ENCODE peak calls at places on chromosomes 5 and 9, in seven cellular contexts. B, W, L, Q, Z, I and R are unnamed samples. For H3K9me3, the result is how much of the 10 kb centered on the place peaks cover.

GRCh38 chr5:94782376-94782775 is 163.9 kb downstream of the SLF1 start:
- DNase-seq in B (no peak), W (no peak), L (no peak), Q (no peak), Z (no peak), I (no peak), R (no peak)

GRCh38 chr9:93082841-93083411 is 13.1 kb upstream of the CARD19 start:
- DNase-seq in B (no peak), W (no peak), L (peak), Q (no peak), Z (no peak), I (no peak), R (no peak)

GRCh38 chr9:137892424-137893191 is 15.0 kb downstream of the CACNA1B start:
- DNase-seq in B (no peak), W (no peak), L (peak), Q (no peak), Z (no peak), I (no peak), R (no peak)

GRCh38 chr9:112784020-112784788 is 33.6 kb downstream of the SNX30 start:
- DNase-seq in B (no peak), W (peak), L (no peak), Q (no peak), Z (no peak), I (peak), R (peak)

GRCh38 chr5:146344155-146345118 is 5.8 kb downstream of the POU4F3 start:
- DNase-seq in B (no peak), W (no peak), L (no peak), Q (peak), Z (no peak), I (no peak), R (no peak)

GRCh38 chr5:143976055-143976454 is 164.1 kb downstream of the HMHB1 start:
- DNase-seq in B (no peak), W (no peak), L (no peak), Q (peak), Z (no peak), I (peak), R (no peak)

GRCh38 chr9:128078504-128079434 is 10.7 kb downstream of the SLC25A25 start:
- DNase-seq in B (no peak), W (peak), L (no peak), Q (peak), Z (no peak), I (peak), R (no peak)

GRCh38 chr5:95591490-95591901 is 28.4 kb upstream of the GPR150 start:
- DNase-seq in B (no peak), W (peak), L (no peak), Q (peak), Z (no peak), I (peak), R (no peak)

GRCh38 chr5:109759304-109759703 is 69.6 kb downstream of the MAN2A1 start:
- DNase-seq in B (no peak), W (peak), L (no peak), Q (peak), Z (no peak), I (peak), R (no peak)

GRCh38 chr9:18473551-18474279 is at the start of gene ADAMTSL1:
- DNase-seq in B (no peak), W (peak), L (peak), Q (no peak), Z (no peak), I (peak), R (peak)

GRCh38 chr5:579746-580366 is 32.3 kb upstream of the CEP72 start:
- DNase-seq in B (no peak), W (no peak), L (no peak), Q (no peak), Z (no peak), I (no peak), R (no peak)

GRCh38 chr5:66440202-66440680 is 156.0 kb upstream of the MAST4 start:
- DNase-seq in B (no peak), W (peak), L (no peak), Q (no peak), Z (no peak), I (peak), R (no peak)

GRCh38 chr9:128809036-128809599 is 9.2 kb upstream of the ENDOG start:
- DNase-seq in B (no peak), W (no peak), L (no peak), Q (no peak), Z (no peak), I (no peak), R (no peak)

GRCh38 chr5:172463031-172463430 is 8.7 kb upstream of the SH3PXD2B start:
- DNase-seq in B (no peak), W (no peak), L (no peak), Q (no peak), Z (no peak), I (no peak), R (no peak)

GRCh38 chr5:36723921-36724320 is 117.5 kb downstream of the SLC1A3 start:
- DNase-seq in B (no peak), W (no peak), L (no peak), Q (no peak), Z (no peak), I (no peak), R (no peak)

GRCh38 chr5:59768204-59769040 is 125.1 kb downstream of the PDE4D start:
- DNase-seq in B (peak), W (peak), L (peak), Q (peak), Z (no peak), I (peak), R (peak)

GRCh38 chr5:132479073-132479811 is 11.3 kb downstream of the IRF1 start:
- DNase-seq in B (peak), W (no peak), L (no peak), Q (no peak), Z (no peak), I (no peak), R (no peak)

GRCh38 chr9:4382722-4383317 is 83.0 kb upstream of the GLIS3 start:
- DNase-seq in B (peak), W (peak), L (no peak), Q (peak), Z (no peak), I (peak), R (no peak)

GRCh38 chr5:157271740-157272271 is 5.9 kb downstream of the CYFIP2 start:
- DNase-seq in B (peak), W (no peak), L (no peak), Q (no peak), Z (peak), I (no peak), R (no peak)

GRCh38 chr9:111730937-111731567 is 63.7 kb downstream of the SHOC1 start:
- DNase-seq in B (no peak), W (peak), L (no peak), Q (peak), Z (no peak), I (peak), R (no peak)

GRCh38 chr5:178991190-178992145 is 3.7 kb downstream of the GRM6 start:
- DNase-seq in B (no peak), W (no peak), L (no peak), Q (no peak), Z (no peak), I (no peak), R (no peak)
- H3K9me3 ChIP-seq in B (under half), W (under half), L (under half), Q (under half), Z (under half), I (half or more), R (under half)

DNA sequence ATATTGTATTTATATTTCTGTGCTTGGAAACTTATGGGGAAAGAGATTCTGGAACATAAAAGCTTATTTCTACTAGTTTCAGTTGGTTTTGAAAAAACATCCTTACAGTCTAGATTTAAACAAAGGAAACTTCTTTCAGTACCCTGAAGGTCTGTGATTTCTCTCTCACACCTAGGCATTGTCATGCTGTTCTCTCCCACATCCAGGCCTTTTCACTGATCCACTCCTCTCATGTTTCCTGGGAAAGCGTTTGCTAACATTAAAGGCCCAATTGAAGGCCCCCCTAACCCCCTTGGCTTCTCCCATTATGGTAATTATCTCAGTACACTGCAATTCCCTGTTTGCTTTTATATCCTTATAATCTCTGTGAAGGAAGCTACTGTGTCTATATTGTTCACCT is 856 bp upstream of the PCDHGA3 start:
- DNase-seq in B (no peak), W (no peak), L (no peak), Q (no peak), Z (no peak), I (no peak), R (no peak)
- H3K9me3 ChIP-seq in B (under half), W (half or more), L (under half), Q (under half), Z (under half), I (under half), R (under half)

DNA sequence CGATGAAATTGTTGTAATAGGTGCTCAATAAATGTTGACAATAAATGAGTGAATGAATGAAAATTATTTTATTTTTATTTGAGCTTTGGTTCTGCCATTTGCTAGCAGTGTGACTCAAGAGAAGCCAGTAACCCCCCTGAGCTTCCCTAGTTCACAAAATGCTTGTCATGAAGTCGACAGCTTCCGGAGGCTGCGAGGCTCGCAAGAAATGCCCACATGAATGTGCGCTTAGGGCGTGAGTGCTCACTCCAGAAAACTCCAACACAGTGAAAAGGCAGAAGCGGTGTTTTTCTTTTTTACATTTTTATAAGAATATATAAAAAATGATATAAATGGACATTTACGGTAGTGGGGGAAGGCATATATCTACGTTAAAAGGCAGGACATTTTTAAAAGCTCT is 26.5 kb downstream of the CDKN2A start:
- DNase-seq in B (no peak), W (no peak), L (no peak), Q (no peak), Z (no peak), I (no peak), R (no peak)
- H3K9me3 ChIP-seq in B (under half), W (under half), L (under half), Q (under half), Z (under half), I (under half), R (under half)

GRCh38 chr9:134855231-134855899 is 25.2 kb upstream of the FCN2 start:
- DNase-seq in B (no peak), W (no peak), L (peak), Q (no peak), Z (no peak), I (no peak), R (no peak)

GRCh38 chr9:134853893-134854292 is 26.7 kb upstream of the FCN2 start:
- DNase-seq in B (no peak), W (no peak), L (peak), Q (no peak), Z (no peak), I (no peak), R (no peak)

GRCh38 chr9:134854541-134854981 is 26.0 kb upstream of the FCN2 start:
- DNase-seq in B (no peak), W (no peak), L (peak), Q (no peak), Z (no peak), I (no peak), R (peak)

GRCh38 chr9:134851015-134851414 is 29.6 kb upstream of the FCN2 start:
- DNase-seq in B (no peak), W (no peak), L (peak), Q (no peak), Z (no peak), I (no peak), R (no peak)

GRCh38 chr9:134852906-134853654 is 27.5 kb upstream of the FCN2 start:
- DNase-seq in B (no peak), W (no peak), L (peak), Q (no peak), Z (no peak), I (no peak), R (no peak)
- H3K9me3 ChIP-seq in B (under half), W (under half), L (under half), Q (under half), Z (under half), I (under half), R (under half)

GRCh38 chr5:150901446-150901845 is 3.3 kb downstream of the ZNF300 start:
- DNase-seq in B (no peak), W (no peak), L (no peak), Q (no peak), Z (no peak), I (no peak), R (no peak)
- H3K9me3 ChIP-seq in B (under half), W (half or more), L (under half), Q (half or more), Z (under half), I (under half), R (under half)

DNA sequence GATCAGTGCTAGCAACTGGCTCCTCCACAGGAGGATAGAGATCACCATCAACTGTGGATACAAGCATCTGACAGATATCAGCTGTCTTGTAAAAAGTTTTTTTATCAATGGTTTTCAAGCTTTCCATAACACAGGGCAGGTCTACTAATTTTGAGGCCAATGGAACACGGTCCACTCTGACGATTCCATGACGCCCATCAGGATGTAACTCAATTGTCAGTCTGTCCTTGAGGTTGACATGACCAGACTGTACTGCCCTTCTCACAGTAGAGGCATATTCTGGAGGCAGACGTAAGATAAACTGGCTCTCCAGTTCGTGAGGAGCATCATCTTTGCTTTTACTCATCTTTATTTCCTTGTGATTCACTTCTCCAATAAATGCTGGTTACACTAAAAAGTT is 885 bp downstream of the TAF7 start:
- DNase-seq in B (no peak), W (no peak), L (no peak), Q (no peak), Z (no peak), I (no peak), R (no peak)
- H3K9me3 ChIP-seq in B (under half), W (half or more), L (under half), Q (under half), Z (under half), I (under half), R (under half)

GRCh38 chr9:126055386-126055785 is 271.2 kb upstream of the MVB12B start:
- DNase-seq in B (no peak), W (peak), L (peak), Q (peak), Z (no peak), I (peak), R (peak)
- H3K9me3 ChIP-seq in B (under half), W (under half), L (under half), Q (under half), Z (under half), I (under half), R (under half)

DNA sequence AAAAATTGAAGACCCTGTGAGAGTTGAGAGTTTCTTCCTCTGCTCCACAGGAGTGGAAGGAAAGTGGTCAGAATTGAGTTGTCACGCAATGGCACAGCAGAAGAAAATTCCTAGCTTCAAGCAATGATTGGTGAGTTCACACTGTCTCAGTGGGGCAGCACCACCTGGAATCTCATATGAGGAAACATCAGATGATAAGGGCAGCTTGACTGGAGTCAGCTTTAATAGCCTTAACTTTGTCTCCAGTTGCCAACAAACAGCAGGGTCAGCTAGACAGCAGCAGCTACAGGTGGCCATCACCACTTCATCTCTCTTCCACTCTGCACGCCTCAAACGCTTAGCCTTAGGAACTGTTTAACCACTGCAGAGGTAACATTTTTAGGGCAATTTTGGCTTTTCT is 211.1 kb downstream of the EFNA5 start:
- DNase-seq in B (no peak), W (no peak), L (no peak), Q (no peak), Z (no peak), I (no peak), R (no peak)
- H3K9me3 ChIP-seq in B (under half), W (under half), L (under half), Q (under half), Z (under half), I (under half), R (under half)

GRCh38 chr9:80571953-80572352 is 1000.2 kb downstream of the TLE4 start:
- DNase-seq in B (no peak), W (no peak), L (no peak), Q (no peak), Z (no peak), I (no peak), R (no peak)
- H3K9me3 ChIP-seq in B (under half), W (half or more), L (under half), Q (under half), Z (under half), I (under half), R (under half)